ENCODE peak calls at places on chromosomes 6 and 20, in seven cellular contexts. D is tibial artery, L is T-helper 2 cell, X is EL, M is GM23338, N is dermis microvascular lymphatic vessel endothelial cell, S is GDM1. H is an unnamed sample.

GRCh38 chr6:11221623-11222384 is 10.7 kb downstream of the NEDD9 start:
- DNase-seq in S (no peak), M (no peak), N (peak; percentile 38), D (no peak), L (no peak), X (no peak), H (no peak)

GRCh38 chr6:47789553-47789952 is 7.7 kb downstream of the OPN5 start:
- DNase-seq in S (no peak), L (no peak), D (no peak), X (no peak), M (peak; percentile 93), N (no peak), H (no peak)

GRCh38 chr6:38933426-38933825 is 115.2 kb upstream of the GLP1R start:
- DNase-seq in D (no peak), L (no peak), M (peak; percentile 20), N (peak; percentile 38), X (peak; percentile 11), S (no peak), H (peak; percentile 66)

GRCh38 chr20:13322621-13323020 is 101.5 kb downstream of the ISM1 start:
- DNase-seq in M (no peak), D (no peak), L (no peak), X (no peak), S (no peak), N (no peak), H (no peak)

GRCh38 chr6:83071023-83071422 is 3.6 kb downstream of the DOP1A start:
- DNase-seq in S (no peak), N (peak; percentile 40), L (no peak), X (no peak), M (peak; percentile 17), D (no peak), H (peak; percentile 5)

GRCh38 chr6:138012682-138013081 is 94.5 kb downstream of the PERP start:
- DNase-seq in N (no peak), D (no peak), X (no peak), S (no peak), L (no peak), M (no peak), H (no peak)

GRCh38 chr6:34795836-34796425 is 4.0 kb downstream of the BLTP3A start:
- DNase-seq in X (peak; percentile 56), L (no peak), D (no peak), M (no peak), N (peak; percentile 65), S (no peak), H (no peak)

GRCh38 chr20:50572922-50573777 is 63.0 kb downstream of the PTPN1 start:
- DNase-seq in D (peak; percentile 94), N (peak; percentile 84), X (peak; percentile 82), L (no peak), M (no peak), S (no peak), H (no peak)

GRCh38 chr20:23889775-23890187 is 10.2 kb upstream of the CST5 start:
- DNase-seq in N (peak; percentile 50), D (peak; percentile 59), X (peak; percentile 60), S (peak; percentile 49), M (peak; percentile 73), L (peak; percentile 27), H (peak; percentile 43)

GRCh38 chr6:53956804-53957203 is 154.4 kb upstream of the MLIP start:
- DNase-seq in N (no peak), S (no peak), M (no peak), D (no peak), L (no peak), X (no peak), H (no peak)